ENCODE peak calls at places on chromosomes 11 and 22, in seven cellular contexts. Y, R, W, K, E, L and I are unnamed samples. For H3K4me1, the result is how much of the 10 kb centered on the place peaks cover.

GRCh38 chr22:43396934-43397457 is 14.8 kb upstream of the MPPED1 start:
- DNase-seq in K (no peak), R (no peak), L (no peak), Y (no peak), W (peak), E (no peak), I (no peak)

GRCh38 chr11:59206635-59207034 is 6.1 kb downstream of the MPEG1 start:
- DNase-seq in K (no peak), L (no peak), Y (peak), R (peak), W (peak), E (no peak), I (no peak)

GRCh38 chr11:8871283-8871775 is 39.7 kb upstream of the AKIP1 start:
- DNase-seq in L (no peak), E (no peak), R (peak), Y (peak), K (peak), W (peak), I (no peak)

GRCh38 chr22:19806213-19807160 is 45.9 kb downstream of the TBX1 start:
- DNase-seq in K (no peak), R (no peak), E (no peak), W (peak), Y (no peak), L (no peak), I (no peak)

GRCh38 chr11:116990061-116990473 is 108.2 kb downstream of the SIK3 start:
- DNase-seq in R (no peak), E (no peak), L (no peak), W (no peak), Y (no peak), K (no peak), I (no peak)

GRCh38 chr22:17831527-17832251 is 57.4 kb upstream of the BID start:
- DNase-seq in W (no peak), K (no peak), L (no peak), R (no peak), Y (no peak), E (no peak), I (no peak)

GRCh38 chr11:10934293-10934850 is 76.5 kb upstream of the ZBED5 start:
- DNase-seq in Y (no peak), E (no peak), K (no peak), R (no peak), W (no peak), L (no peak), I (no peak)

GRCh38 chr11:122069946-122070345 is 46.1 kb downstream of the BLID start:
- DNase-seq in W (peak), K (peak), L (no peak), E (peak), Y (peak), R (peak), I (no peak)

GRCh38 chr11:125593113-125593761 is 585 bp downstream of the STT3A start:
- DNase-seq in R (peak), K (no peak), E (no peak), L (no peak), W (no peak), Y (no peak), I (peak)

GRCh38 chr11:64019106-64020031 is 16.4 kb upstream of the FLRT1 start:
- DNase-seq in R (no peak), W (peak), L (no peak), Y (peak), E (no peak), K (no peak), I (no peak)

GRCh38 chr11:123426766-123427165 is 3.3 kb upstream of the GRAMD1B start:
- DNase-seq in R (no peak), W (no peak), L (no peak), K (no peak), Y (no peak), E (no peak), I (no peak)

GRCh38 chr22:32255726-32256125 is 579 bp upstream of the SLC5A4 start:
- DNase-seq in K (no peak), L (no peak), W (no peak), Y (no peak), R (no peak), E (no peak), I (no peak)

GRCh38 chr11:102637731-102638130 is 12.6 kb upstream of the MMP20 start:
- DNase-seq in L (no peak), K (no peak), Y (no peak), E (no peak), R (no peak), W (no peak), I (no peak)

GRCh38 chr11:34644669-34645406 is 23.9 kb downstream of the EHF start:
- DNase-seq in E (no peak), Y (no peak), W (no peak), R (no peak), K (no peak), L (no peak), I (no peak)

GRCh38 chr11:128956401-128957203 is 13.9 kb upstream of the TP53AIP1 start:
- DNase-seq in R (peak), L (no peak), K (no peak), W (no peak), Y (no peak), E (no peak), I (no peak)

GRCh38 chr11:66157182-66157864 is 87.3 kb downstream of the PACS1 start:
- DNase-seq in L (no peak), Y (no peak), E (no peak), R (no peak), K (no peak), W (no peak), I (no peak)

GRCh38 chr11:12029738-12030363 is 21.4 kb upstream of the DKK3 start:
- DNase-seq in W (no peak), R (no peak), E (no peak), Y (no peak), L (no peak), K (no peak), I (no peak)

GRCh38 chr22:46800102-46800857 is 37.8 kb downstream of the TBC1D22A start:
- DNase-seq in Y (no peak), E (no peak), R (no peak), L (no peak), K (no peak), W (no peak), I (no peak)

GRCh38 chr11:82765466-82766034 is 31.9 kb upstream of the FAM181B start:
- DNase-seq in R (peak), W (no peak), K (no peak), Y (no peak), E (no peak), L (no peak), I (no peak)

GRCh38 chr11:112776834-112777793 is 184.1 kb upstream of the NCAM1 start:
- DNase-seq in R (no peak), W (no peak), L (no peak), K (no peak), E (no peak), Y (no peak), I (no peak)

GRCh38 chr11:65650547-65651338 is 12.0 kb downstream of the RELA start:
- DNase-seq in K (no peak), L (no peak), W (peak), E (no peak), Y (no peak), R (peak), I (no peak)

GRCh38 chr22:38698407-38699094 is 2.2 kb downstream of the JOSD1 start:
- DNase-seq in W (no peak), R (no peak), E (no peak), K (no peak), Y (no peak), L (no peak), I (no peak)

GRCh38 chr11:100188137-100188783 is 498.8 kb upstream of the ARHGAP42 start:
- DNase-seq in L (no peak), K (no peak), Y (no peak), E (no peak), R (peak), W (no peak), I (no peak)

GRCh38 chr11:63709336-63709735 is 28.0 kb downstream of the RTN3 start:
- DNase-seq in R (no peak), W (no peak), K (no peak), L (no peak), E (no peak), Y (no peak), I (no peak)

GRCh38 chr11:1351278-1351937 is 38.3 kb upstream of the BRSK2 start:
- DNase-seq in W (no peak), Y (no peak), K (no peak), R (peak), E (no peak), L (no peak), I (no peak)

GRCh38 chr11:134341805-134342571 is 10.2 kb downstream of the GLB1L2 start:
- DNase-seq in L (no peak), W (no peak), E (no peak), Y (no peak), K (no peak), R (no peak), I (peak)

GRCh38 chr11:115324569-115325432 is 179.4 kb downstream of the CADM1 start:
- DNase-seq in L (peak), K (no peak), R (peak), Y (peak), E (no peak), W (peak), I (no peak)

GRCh38 chr11:25876456-25876965 is 455.4 kb upstream of the ANO3 start:
- DNase-seq in K (no peak), R (peak), W (no peak), Y (no peak), L (no peak), E (no peak), I (no peak)

GRCh38 chr11:119567667-119568582 is 145.0 kb upstream of the THY1 start:
- DNase-seq in R (peak), L (no peak), W (no peak), E (no peak), K (no peak), Y (no peak), I (no peak)

GRCh38 chr11:113615773-113616172 is 90.3 kb downstream of the TMPRSS5 start:
- DNase-seq in W (no peak), K (no peak), L (no peak), R (no peak), E (no peak), Y (no peak), I (no peak)

GRCh38 chr11:111047376-111047775 is 198.1 kb upstream of the POU2AF2 start:
- DNase-seq in E (no peak), L (no peak), R (peak), Y (no peak), W (no peak), K (no peak), I (no peak)

GRCh38 chr11:5753943-5754342 is at the start of gene OR52N4:
- DNase-seq in W (no peak), R (no peak), E (no peak), L (no peak), Y (no peak), K (no peak), I (no peak)

GRCh38 chr22:20867179-20868099 is 8.6 kb downstream of the SNAP29 start:
- DNase-seq in W (peak), E (no peak), Y (peak), K (no peak), R (no peak), L (no peak), I (no peak)

GRCh38 chr11:57356179-57356757 is 18.1 kb downstream of the P2RX3 start:
- DNase-seq in K (no peak), R (no peak), Y (no peak), W (no peak), L (no peak), E (no peak), I (no peak)

GRCh38 chr11:20162824-20163777 is 2.8 kb upstream of the DBX1 start:
- DNase-seq in Y (no peak), E (no peak), W (no peak), R (peak), L (no peak), K (no peak), I (no peak)

GRCh38 chr11:18384157-18384641 is 10.2 kb upstream of the LDHA start:
- DNase-seq in R (no peak), W (peak), Y (peak), K (peak), E (peak), L (no peak), I (peak)

GRCh38 chr11:91470656-91471055 is 754.0 kb upstream of the FAT3 start:
- DNase-seq in E (no peak), R (no peak), L (no peak), Y (no peak), W (no peak), K (no peak), I (no peak)

DNA sequence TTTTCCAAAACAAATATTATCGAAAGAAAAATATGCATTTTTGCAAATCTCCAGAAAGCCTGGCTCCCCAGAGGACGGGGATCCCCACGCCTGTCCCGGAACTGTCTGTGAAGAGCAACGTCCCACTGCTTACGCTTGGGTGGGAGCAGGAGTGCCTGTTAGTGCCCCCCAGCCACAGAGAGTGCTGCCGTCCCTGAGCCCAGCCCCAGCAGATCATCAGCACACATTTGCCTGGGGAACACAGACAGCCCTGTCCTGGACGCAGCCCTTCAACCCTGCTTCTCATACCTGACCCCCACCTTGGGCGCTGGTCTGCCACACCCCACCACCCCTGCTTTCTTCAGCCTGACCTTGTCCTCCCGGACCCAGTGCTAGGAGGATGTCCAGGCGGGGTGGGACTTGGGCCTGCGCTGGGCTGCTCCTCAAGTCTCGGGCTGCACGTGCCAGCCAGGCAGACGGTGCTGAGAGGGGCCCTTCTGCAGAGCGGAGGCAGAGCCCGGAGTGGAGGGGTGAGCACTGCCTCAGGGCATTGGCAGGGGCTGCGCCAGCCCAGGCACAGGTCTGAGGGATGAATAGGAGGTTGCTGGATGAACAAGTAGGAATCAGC is 119.2 kb downstream of the KCNQ1OT1 start:
- DNase-seq in L (no peak), K (peak), Y (peak), E (no peak), R (no peak), W (peak), I (no peak)
- H3K4me1 ChIP-seq in L (under half), K (under half), Y (under half), E (under half), R (under half), W (under half), I (under half)

DNA sequence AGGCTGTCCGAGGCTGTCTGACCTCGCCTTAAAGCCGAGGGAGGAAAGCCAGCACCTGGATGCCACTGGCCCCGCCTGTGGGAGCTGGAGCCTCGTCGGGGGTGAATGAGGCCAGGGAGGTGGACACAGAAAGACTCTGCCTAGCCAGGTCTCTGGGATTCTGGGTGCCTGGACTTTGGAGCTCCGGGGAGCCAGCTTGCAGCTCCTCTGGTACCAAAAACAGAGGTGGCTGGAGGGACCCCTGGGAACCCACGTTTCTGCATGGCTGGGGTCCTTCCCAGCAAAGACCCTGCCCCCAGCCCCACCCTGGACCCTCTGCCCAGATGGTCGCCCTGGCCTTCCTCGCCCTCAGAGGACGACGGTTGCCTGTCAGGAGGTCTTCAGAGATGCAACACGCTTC is 239.7 kb downstream of the BRD1 start:
- DNase-seq in K (no peak), R (no peak), Y (no peak), L (no peak), E (no peak), W (no peak), I (no peak)
- H3K4me1 ChIP-seq in K (under half), R (under half), Y (under half), L (under half), E (under half), W (under half), I (under half)

GRCh38 chr22:42368379-42369249 is 63.6 kb downstream of the NFAM1 start:
- DNase-seq in R (peak), K (peak), W (no peak), L (peak), Y (no peak), E (no peak), I (no peak)

GRCh38 chr22:42365942-42366660 is 66.1 kb downstream of the NFAM1 start:
- DNase-seq in K (no peak), L (no peak), W (no peak), Y (peak), E (no peak), R (no peak), I (no peak)

GRCh38 chr22:42365337-42365865 is 66.8 kb downstream of the NFAM1 start:
- DNase-seq in W (no peak), L (no peak), K (no peak), R (peak), Y (no peak), E (no peak), I (no peak)

GRCh38 chr22:42367980-42368378 is 64.2 kb downstream of the NFAM1 start:
- DNase-seq in W (peak), E (no peak), K (peak), Y (no peak), R (no peak), L (no peak), I (no peak)

GRCh38 chr22:42366815-42367581 is 65.2 kb downstream of the NFAM1 start:
- DNase-seq in W (peak), Y (peak), R (no peak), E (no peak), K (peak), L (no peak), I (no peak)
- H3K4me1 ChIP-seq in W (half or more), Y (under half), R (half or more), E (half or more), K (under half), L (under half), I (under half)

DNA sequence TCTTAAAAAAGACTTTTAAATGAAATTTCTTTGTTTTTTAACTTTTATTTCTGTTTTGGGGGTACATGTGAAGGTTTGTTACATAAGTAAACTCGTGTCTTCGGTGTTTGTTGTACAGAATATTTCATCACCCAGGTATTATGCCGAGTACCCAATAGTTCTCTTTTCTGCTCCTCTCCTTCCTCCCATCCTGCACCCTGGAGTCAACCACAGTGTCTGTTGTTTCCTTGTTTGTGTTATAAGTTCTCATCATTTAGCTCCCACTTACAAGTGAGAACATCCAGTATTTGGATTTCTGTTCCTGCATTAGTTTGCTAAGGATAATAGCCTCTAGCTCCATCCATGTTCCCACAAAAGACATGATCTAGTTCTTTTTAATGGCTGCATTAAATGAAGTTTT is 1.6 kb upstream of the GSTP1 start:
- DNase-seq in W (no peak), K (no peak), E (no peak), Y (no peak), R (no peak), L (no peak), I (no peak)
- H3K4me1 ChIP-seq in W (half or more), K (under half), E (under half), Y (under half), R (under half), L (under half), I (under half)

GRCh38 chr22:50016308-50016987 is 3.9 kb upstream of the IL17REL start:
- DNase-seq in K (no peak), R (no peak), W (no peak), Y (no peak), E (no peak), L (no peak), I (no peak)

GRCh38 chr22:50014655-50015401 is 2.3 kb upstream of the IL17REL start:
- DNase-seq in W (no peak), L (no peak), R (peak), Y (no peak), K (no peak), E (no peak), I (no peak)

GRCh38 chr22:50012201-50013181 is at the start of gene IL17REL:
- DNase-seq in W (peak), E (no peak), R (no peak), K (no peak), L (no peak), Y (no peak), I (no peak)

GRCh38 chr22:50015451-50016307 is 3.1 kb upstream of the IL17REL start:
- DNase-seq in R (no peak), L (no peak), E (no peak), K (no peak), W (no peak), Y (no peak), I (no peak)

DNA sequence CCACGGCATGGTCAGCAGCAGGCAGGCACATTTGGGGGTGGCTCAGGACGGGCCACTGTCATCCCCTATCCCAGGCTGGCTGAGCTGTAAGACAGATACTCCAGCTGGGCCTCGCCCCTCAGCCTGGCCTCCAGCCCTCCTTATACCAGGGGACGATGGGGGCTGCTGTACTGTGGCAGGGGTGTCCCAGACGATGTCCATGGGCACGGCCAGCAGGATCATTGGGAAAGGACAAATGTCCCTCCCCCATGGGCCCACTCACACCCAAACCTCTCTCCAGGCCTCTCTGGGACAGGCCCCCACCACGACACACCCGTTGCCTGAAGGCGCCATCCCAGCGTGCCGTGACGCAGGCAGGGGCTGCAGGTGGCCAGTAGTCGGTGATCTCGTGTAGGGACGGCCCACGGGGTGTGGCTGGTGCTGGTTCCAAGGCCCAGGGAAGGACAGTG is 1.5 kb upstream of the IL17REL start:
- DNase-seq in K (no peak), W (no peak), R (no peak), E (no peak), Y (no peak), L (no peak), I (peak)
- H3K4me1 ChIP-seq in K (under half), W (half or more), R (under half), E (under half), Y (under half), L (under half), I (under half)